ENCODE peak calls at places on chromosomes 5 and 9, in four cellular contexts. M is GM12878, D is HepG2, I is K562. S is an unnamed sample.
A peak's percentile ranks its signal among the peaks of the same experiment; 100 is the strongest.

GRCh38 chr5:38636626-38637025 is 80.2 kb upstream of the LIFR start:
- DNase-seq in M (no peak), D (no peak), I (no peak), S (no peak)

GRCh38 chr5:2642684-2643325 is 108.7 kb downstream of the IRX2 start:
- DNase-seq in M (no peak), D (no peak), I (no peak), S (no peak)

GRCh38 chr5:107461770-107462169 is 209.0 kb downstream of the EFNA5 start:
- DNase-seq in M (no peak), D (no peak), I (no peak), S (no peak)

GRCh38 chr5:138467711-138468132 is 2.4 kb downstream of the EGR1 start:
- DNase-seq in M (no peak), D (no peak), I (no peak), S (no peak)

GRCh38 chr9:95018099-95018927 is 291.8 kb downstream of the AOPEP start:
- DNase-seq in M (no peak), D (peak; percentile 20), I (no peak), S (no peak)

GRCh38 chr5:175460126-175460525 is 16.1 kb upstream of the DRD1 start:
- DNase-seq in M (no peak), D (no peak), I (no peak), S (no peak)

GRCh38 chr5:84376346-84376745 is 8.3 kb downstream of the EDIL3 start:
- DNase-seq in M (no peak), D (no peak), I (no peak), S (no peak)

GRCh38 chr9:2234371-2234893 is 219.3 kb downstream of the SMARCA2 start:
- DNase-seq in M (no peak), D (no peak), I (no peak), S (no peak)

GRCh38 chr9:74942801-74943200 is 9.9 kb downstream of the C9orf40 start:
- DNase-seq in M (no peak), D (no peak), I (no peak), S (no peak)

GRCh38 chr5:90741022-90741564 is 182.5 kb downstream of the ADGRV1 start:
- DNase-seq in M (no peak), D (no peak), I (no peak), S (no peak)

GRCh38 chr5:66072031-66072430 is 72.1 kb upstream of the SREK1 start:
- DNase-seq in M (no peak), D (no peak), I (no peak), S (no peak)

GRCh38 chr5:9149988-9150387 is 395.9 kb downstream of the SEMA5A start:
- DNase-seq in M (no peak), D (no peak), I (no peak), S (no peak)

GRCh38 chr9:3177362-3177761 is 333.5 kb upstream of the PUM3 start:
- DNase-seq in M (no peak), D (peak; percentile 91), I (no peak), S (no peak)

GRCh38 chr5:132506094-132506692 is 15.6 kb upstream of the IRF1 start:
- DNase-seq in M (no peak), D (peak; percentile 41), I (peak; percentile 41), S (no peak)

GRCh38 chr9:97632406-97632991 is 669 bp downstream of the TSTD2 start:
- DNase-seq in M (no peak), D (no peak), I (no peak), S (peak; percentile 53)

GRCh38 chr5:80837679-80838078 is 122.5 kb upstream of the RASGRF2 start:
- DNase-seq in M (peak; percentile 31), D (no peak), I (no peak), S (no peak)

GRCh38 chr9:35906923-35907699 is 1.1 kb downstream of the HRCT1 start:
- DNase-seq in M (no peak), D (no peak), I (no peak), S (no peak)

GRCh38 chr9:37676411-37676830 is 25.7 kb downstream of the FRMPD1 start:
- DNase-seq in M (no peak), D (no peak), I (no peak), S (no peak)

GRCh38 chr5:38500861-38501260 is 55.6 kb downstream of the LIFR start:
- DNase-seq in M (no peak), D (no peak), I (no peak), S (no peak)

GRCh38 chr9:38074441-38074943 is 5.5 kb upstream of the SHB start:
- DNase-seq in M (no peak), D (peak; percentile 72), I (no peak), S (no peak)

GRCh38 chr9:134985451-134985850 is 67.7 kb upstream of the FCN1 start:
- DNase-seq in M (no peak), D (no peak), I (no peak), S (no peak)

GRCh38 chr9:134984372-134985240 is 66.9 kb upstream of the FCN1 start:
- DNase-seq in M (no peak), D (no peak), I (no peak), S (no peak)

GRCh38 chr9:134983094-134983493 is 65.4 kb upstream of the FCN1 start:
- DNase-seq in M (peak; percentile 2), D (no peak), I (peak; percentile 55), S (peak; percentile 82)

GRCh38 chr9:134982311-134982710 is 64.6 kb upstream of the FCN1 start:
- DNase-seq in M (no peak), D (no peak), I (no peak), S (no peak)

DNA sequence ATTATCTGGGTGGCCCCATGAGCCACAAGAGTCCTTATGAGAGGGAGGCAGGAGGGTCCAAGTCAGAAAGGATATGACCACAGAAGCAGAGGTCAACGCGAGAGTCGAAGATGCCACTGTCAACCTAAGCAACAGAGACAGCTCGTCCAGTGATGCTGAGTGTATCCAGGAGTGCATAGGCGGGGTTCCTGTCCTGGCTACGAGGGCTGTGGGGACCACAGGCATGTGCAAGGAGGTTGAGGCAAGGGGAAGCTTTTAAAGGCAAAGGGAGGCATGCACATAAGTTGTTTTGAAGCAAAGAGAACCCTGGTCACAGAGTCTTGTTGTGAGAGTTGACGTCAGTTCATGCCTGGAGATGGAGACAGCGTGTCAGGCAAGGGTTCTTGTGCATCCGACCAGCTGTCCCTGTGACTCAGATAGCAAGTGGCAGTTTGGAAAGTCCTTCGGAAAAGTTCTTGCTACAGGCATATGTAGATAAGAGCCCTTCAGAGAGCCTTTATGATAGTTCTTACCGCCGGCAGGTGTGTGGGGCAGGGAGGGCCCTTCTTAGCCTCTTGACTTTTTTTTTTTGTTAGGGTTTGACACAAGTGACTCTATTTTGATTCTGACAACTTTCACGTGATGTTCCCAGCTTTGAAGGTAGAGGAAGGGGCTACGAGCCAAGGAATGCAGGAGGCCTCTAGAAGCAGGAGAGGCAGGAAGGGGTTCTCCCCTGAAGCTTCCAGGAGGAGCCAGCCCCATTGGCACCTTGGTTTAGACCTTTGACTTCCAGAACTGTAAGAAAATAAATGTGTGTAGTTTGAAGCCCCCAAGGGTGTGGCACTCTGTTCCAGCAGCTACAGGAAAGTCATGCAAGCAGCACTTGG is 66.0 kb upstream of the FCN1 start:
- DNase-seq in M (no peak), D (no peak), I (no peak), S (no peak)
- TF ChIP-seq TCF7 in M (no peak), D (no peak), I (no peak), S (no peak)

GRCh38 chr9:99906403-99907207 is at the start of gene STX17:
- DNase-seq in M (peak; percentile 16), D (peak; percentile 61), I (peak; percentile 97), S (peak; percentile 80)
- TF ChIP-seq CBFB in M (no peak), D (peak; percentile 35), I (no peak), S (peak; percentile 85)

DNA sequence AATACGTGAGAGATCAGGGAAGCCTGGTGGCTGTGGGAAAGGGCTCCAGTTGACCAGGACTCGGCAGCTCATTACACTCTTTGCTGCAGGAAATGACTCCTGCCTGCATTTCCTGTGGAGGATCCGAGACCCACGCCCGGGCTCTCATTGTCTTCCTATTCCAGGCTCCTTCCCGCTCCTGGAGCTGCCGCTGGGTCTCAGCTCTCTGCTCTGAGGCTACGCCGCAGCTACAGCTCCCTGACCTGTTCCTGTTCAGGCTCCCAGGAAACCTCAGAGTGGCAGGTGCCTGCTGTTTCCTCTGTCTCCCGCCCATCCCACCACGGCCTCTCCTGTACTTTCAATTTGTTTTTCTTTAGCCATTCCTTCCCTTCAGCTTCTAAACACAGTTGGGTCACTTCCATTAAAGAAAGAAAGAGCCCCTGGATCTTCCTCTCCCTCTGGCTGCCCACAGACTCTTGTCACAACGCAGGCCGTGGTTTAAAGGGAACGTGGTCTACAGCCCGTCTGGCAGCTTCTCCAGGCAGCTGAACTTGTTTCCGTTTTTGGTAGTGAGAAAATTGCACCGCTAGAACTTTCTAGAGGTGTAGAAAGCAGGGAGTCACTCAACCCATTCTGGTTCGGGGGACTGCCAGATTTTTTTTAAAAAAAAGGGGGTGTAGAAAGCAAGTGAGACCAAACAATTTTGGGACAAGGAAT is 71.4 kb downstream of the IL6ST start:
- DNase-seq in M (no peak), D (no peak), I (no peak), S (peak; percentile 36)
- TF ChIP-seq TCF7 in M (no peak), D (no peak), I (no peak), S (no peak)

GRCh38 chr5:116361979-116362577 is 212.5 kb downstream of the SEMA6A start:
- DNase-seq in M (no peak), D (no peak), I (no peak), S (no peak)

GRCh38 chr5:116363780-116364179 is 210.8 kb downstream of the SEMA6A start:
- DNase-seq in M (no peak), D (no peak), I (no peak), S (no peak)

GRCh38 chr5:116361171-116361967 is 213.3 kb downstream of the SEMA6A start:
- DNase-seq in M (no peak), D (no peak), I (no peak), S (peak; percentile 82)

GRCh38 chr5:116360008-116360853 is 214.4 kb downstream of the SEMA6A start:
- DNase-seq in M (no peak), D (no peak), I (no peak), S (no peak)

DNA sequence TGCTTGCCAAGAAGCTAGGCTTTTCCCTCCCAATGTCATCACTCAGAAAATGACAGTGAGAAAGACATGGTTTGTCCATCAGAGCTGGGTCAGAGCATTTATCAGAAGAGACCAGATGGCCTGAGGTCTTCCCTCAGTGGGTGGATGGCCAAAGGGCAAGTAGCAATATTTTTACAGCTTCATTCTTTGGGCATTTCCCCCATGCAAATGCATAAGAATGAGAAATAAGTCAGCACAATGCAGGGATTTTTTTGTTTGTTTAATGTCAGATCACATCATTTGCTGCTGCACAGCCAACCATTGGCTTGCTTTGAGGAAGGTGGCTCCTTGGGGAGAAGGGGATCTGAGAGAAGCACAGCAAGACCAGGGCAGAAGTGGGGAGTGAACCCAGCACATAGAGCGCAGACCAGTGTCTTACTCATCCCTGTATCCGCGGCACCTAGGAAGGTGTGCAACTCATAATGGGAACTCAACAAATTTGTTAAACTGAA is 209.6 kb downstream of the SEMA6A start:
- DNase-seq in M (peak; percentile 89), D (no peak), I (no peak), S (no peak)
- TF ChIP-seq CBFB in M (no peak), D (no peak), I (no peak), S (no peak)